ENCODE peak calls at places on chromosome 16, in six cellular contexts. I is fibroblast of lung, Z is foreskin fibroblast, R is right lobe of liver, Q is fibroblast of mammary gland, Y is uterus. G is an unnamed sample.

GRCh38 chr16:12319464-12320030 is 343.0 kb downstream of the SNX29 start:
- DNase-seq in Q (no peak), Y (no peak), Z (peak), R (no peak), I (no peak), G (no peak)

GRCh38 chr16:86664518-86665318 is 86.4 kb downstream of the FOXL1 start:
- DNase-seq in I (peak), Q (peak), Z (peak), R (no peak), Y (no peak), G (no peak)

GRCh38 chr16:9192746-9193145 is 101.3 kb downstream of the HAPSTR1 start:
- DNase-seq in Q (peak), Y (no peak), I (no peak), R (no peak), Z (peak), G (no peak)

GRCh38 chr16:23914935-23915549 is 79.3 kb downstream of the PRKCB start:
- DNase-seq in Q (no peak), R (no peak), I (no peak), Z (no peak), Y (no peak), G (no peak)

GRCh38 chr16:11394593-11394960 is 49.3 kb downstream of the RMI2 start:
- DNase-seq in R (peak), I (no peak), Y (no peak), Q (no peak), Z (no peak), G (peak)

GRCh38 chr16:82954224-82954929 is 327.6 kb downstream of the CDH13 start:
- DNase-seq in Z (peak), I (peak), Y (no peak), Q (peak), R (no peak), G (no peak)

GRCh38 chr16:71924710-71925109 is 29.4 kb downstream of the IST1 start:
- DNase-seq in Y (no peak), Z (no peak), I (no peak), R (no peak), Q (no peak), G (no peak)

GRCh38 chr16:81201267-81201666 is 37.2 kb upstream of the BCO1 start:
- DNase-seq in I (no peak), R (peak), Z (peak), Y (no peak), Q (no peak), G (no peak)

GRCh38 chr16:50467943-50468748 is 80.0 kb upstream of the NKD1 start:
- DNase-seq in Q (no peak), Z (peak), Y (no peak), R (no peak), I (no peak), G (no peak)

GRCh38 chr16:11550651-11551498 is 35.8 kb downstream of the LITAF start:
- DNase-seq in Q (no peak), Z (peak), I (peak), R (peak), Y (no peak), G (no peak)

GRCh38 chr16:30949655-30950515 is 1.0 kb downstream of the ORAI3 start:
- DNase-seq in Z (peak), Q (peak), R (peak), I (peak), Y (peak), G (no peak)

GRCh38 chr16:10165643-10166042 is 16.6 kb downstream of the GRIN2A start:
- DNase-seq in Y (no peak), Z (no peak), Q (no peak), R (no peak), I (no peak), G (no peak)

GRCh38 chr16:15539197-15539596 is 103.8 kb downstream of the MARF1 start:
- DNase-seq in Y (no peak), Q (no peak), I (no peak), R (no peak), Z (no peak), G (no peak)

GRCh38 chr16:14286381-14287230 is 215.5 kb downstream of the MRTFB start:
- DNase-seq in Q (no peak), I (peak), R (no peak), Y (no peak), Z (peak), G (no peak)

GRCh38 chr16:76214856-76215255 is 62.3 kb upstream of the CNTNAP4 start:
- DNase-seq in I (no peak), Q (no peak), Z (no peak), R (no peak), Y (no peak), G (no peak)

GRCh38 chr16:1723450-1724147 is 17.6 kb downstream of the MAPK8IP3 start:
- DNase-seq in Q (peak), I (peak), Y (no peak), R (no peak), Z (peak), G (no peak)

GRCh38 chr16:72001180-72001890 is 1.1 kb upstream of the PKD1L3 start:
- DNase-seq in Q (no peak), Z (no peak), Y (no peak), I (no peak), R (no peak), G (no peak)

GRCh38 chr16:80804061-80804450 is 342 bp downstream of the CDYL2 start:
- DNase-seq in Q (peak), R (peak), I (peak), Y (peak), Z (peak), G (no peak)

GRCh38 chr16:3112881-3113574 is 642 bp downstream of the ZNF205 start:
- DNase-seq in Y (no peak), Q (no peak), Z (peak), R (no peak), I (peak), G (no peak)

GRCh38 chr16:57479043-57479421 is 7.3 kb downstream of the DOK4 start:
- DNase-seq in Z (peak), R (no peak), I (no peak), Q (no peak), Y (no peak), G (no peak)

GRCh38 chr16:74578838-74579237 is 28.1 kb downstream of the GLG1 start:
- DNase-seq in Q (no peak), I (no peak), Y (no peak), Z (no peak), R (no peak), G (no peak)
- TF ChIP-seq CTCF in Q (no peak), I (no peak), Y (no peak), Z (no peak), R (no peak), G (no peak)

GRCh38 chr16:89999831-90000574 is 19.3 kb downstream of the DBNDD1 start:
- DNase-seq in Y (no peak), Q (no peak), R (no peak), I (no peak), Z (no peak), G (no peak)
- TF ChIP-seq CTCF in Y (no peak), Q (no peak), R (no peak), I (no peak), Z (no peak), G (peak)

GRCh38 chr16:74651841-74652240 is 14.8 kb downstream of the RFWD3 start:
- DNase-seq in R (no peak), Y (no peak), Z (no peak), Q (no peak), I (no peak), G (no peak)

GRCh38 chr16:74652249-74652648 is 14.4 kb downstream of the RFWD3 start:
- DNase-seq in R (no peak), I (no peak), Y (no peak), Q (no peak), Z (no peak), G (no peak)

GRCh38 chr16:74654536-74654935 is 12.1 kb downstream of the RFWD3 start:
- DNase-seq in Y (no peak), Z (no peak), R (no peak), I (no peak), Q (no peak), G (no peak)

DNA sequence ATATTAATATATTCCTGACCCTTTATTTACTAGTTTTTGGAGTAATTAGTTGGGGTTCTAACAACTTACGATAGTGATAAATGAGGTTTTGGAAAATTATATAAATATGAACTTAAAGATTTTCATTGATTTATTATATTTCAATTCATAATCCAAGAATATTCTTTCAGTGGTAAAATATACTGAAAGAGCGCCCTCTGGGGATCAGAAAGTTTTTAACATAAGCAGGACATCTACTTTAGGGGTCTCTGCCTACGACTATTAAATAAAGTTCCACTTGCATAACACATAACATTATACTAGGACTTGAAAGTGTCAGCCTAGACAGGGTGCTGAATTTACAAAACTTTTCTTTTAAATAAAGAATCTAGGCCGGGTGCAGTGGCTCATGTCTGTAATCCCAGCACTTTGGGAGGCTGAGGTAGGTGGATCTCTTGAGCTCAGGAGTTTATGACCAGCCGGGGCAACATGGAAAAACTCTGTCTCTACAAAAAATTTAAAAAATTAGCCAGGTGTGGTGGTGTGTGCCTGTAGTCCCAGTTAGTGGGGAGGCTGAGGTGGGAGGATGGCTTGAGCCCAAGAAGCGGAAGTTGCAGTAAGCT is 15.6 kb downstream of the RFWD3 start:
- DNase-seq in R (no peak), Y (no peak), Z (peak), Q (no peak), I (peak), G (no peak)
- TF ChIP-seq CTCF in R (peak), Y (peak), Z (peak), Q (peak), I (peak), G (peak)

GRCh38 chr16:66128363-66128725 is 238.1 kb upstream of the CDH5 start:
- DNase-seq in Z (peak), Q (peak), I (no peak), R (no peak), Y (no peak), G (no peak)
- TF ChIP-seq CTCF in Z (no peak), Q (no peak), I (no peak), R (no peak), Y (no peak), G (no peak)

GRCh38 chr16:24995469-24995868 is 19.7 kb downstream of the ARHGAP17 start:
- DNase-seq in Z (no peak), R (no peak), Q (no peak), I (no peak), Y (no peak), G (no peak)
- TF ChIP-seq CTCF in Z (no peak), R (no peak), Q (no peak), I (peak), Y (no peak), G (peak)

DNA sequence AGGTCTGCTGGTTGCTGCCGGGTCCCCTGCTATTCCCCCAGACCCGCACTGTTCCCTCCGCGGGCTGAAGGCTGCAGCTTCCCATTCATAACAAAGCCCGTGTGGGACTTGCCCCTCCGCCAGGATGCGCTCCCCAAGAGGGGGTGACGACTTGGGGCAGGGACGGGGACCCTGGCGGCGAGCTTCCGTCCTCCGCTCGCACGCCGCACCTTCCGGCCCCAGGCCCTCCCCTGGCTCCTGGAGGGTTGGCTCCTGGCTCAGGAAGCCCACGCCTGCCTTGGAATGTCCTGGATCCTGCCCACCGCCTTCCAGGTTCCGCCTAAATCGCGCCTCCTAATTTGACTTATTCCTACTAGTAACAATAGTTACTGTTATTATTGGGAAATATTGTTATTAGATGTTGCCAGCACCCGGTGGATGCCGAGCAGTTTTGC is 1.1 kb upstream of the TFAP4 start:
- DNase-seq in I (peak), Z (peak), Y (peak), R (peak), Q (peak), G (no peak)
- TF ChIP-seq CTCF in I (peak), Z (peak), Y (peak), R (peak), Q (peak), G (peak)

GRCh38 chr16:56357765-56358322 is 67.5 kb downstream of the AMFR start:
- DNase-seq in Y (no peak), R (no peak), Z (no peak), Q (no peak), I (no peak), G (peak)
- TF ChIP-seq CTCF in Y (no peak), R (no peak), Z (no peak), Q (no peak), I (no peak), G (no peak)

GRCh38 chr16:88381820-88382451 is 823 bp upstream of the ZNF469 start:
- DNase-seq in Y (no peak), Z (no peak), I (no peak), R (peak), Q (no peak), G (peak)

GRCh38 chr16:88382491-88383400 is at the start of gene ZNF469:
- DNase-seq in I (peak), R (peak), Y (no peak), Z (peak), Q (peak), G (peak)

GRCh38 chr16:88384222-88385111 is 1.7 kb downstream of the ZNF469 start:
- DNase-seq in Z (peak), Q (no peak), I (no peak), R (peak), Y (no peak), G (peak)

GRCh38 chr16:88385112-88385594 is 2.4 kb downstream of the ZNF469 start:
- DNase-seq in Z (no peak), I (no peak), Q (no peak), Y (no peak), R (no peak), G (peak)

DNA sequence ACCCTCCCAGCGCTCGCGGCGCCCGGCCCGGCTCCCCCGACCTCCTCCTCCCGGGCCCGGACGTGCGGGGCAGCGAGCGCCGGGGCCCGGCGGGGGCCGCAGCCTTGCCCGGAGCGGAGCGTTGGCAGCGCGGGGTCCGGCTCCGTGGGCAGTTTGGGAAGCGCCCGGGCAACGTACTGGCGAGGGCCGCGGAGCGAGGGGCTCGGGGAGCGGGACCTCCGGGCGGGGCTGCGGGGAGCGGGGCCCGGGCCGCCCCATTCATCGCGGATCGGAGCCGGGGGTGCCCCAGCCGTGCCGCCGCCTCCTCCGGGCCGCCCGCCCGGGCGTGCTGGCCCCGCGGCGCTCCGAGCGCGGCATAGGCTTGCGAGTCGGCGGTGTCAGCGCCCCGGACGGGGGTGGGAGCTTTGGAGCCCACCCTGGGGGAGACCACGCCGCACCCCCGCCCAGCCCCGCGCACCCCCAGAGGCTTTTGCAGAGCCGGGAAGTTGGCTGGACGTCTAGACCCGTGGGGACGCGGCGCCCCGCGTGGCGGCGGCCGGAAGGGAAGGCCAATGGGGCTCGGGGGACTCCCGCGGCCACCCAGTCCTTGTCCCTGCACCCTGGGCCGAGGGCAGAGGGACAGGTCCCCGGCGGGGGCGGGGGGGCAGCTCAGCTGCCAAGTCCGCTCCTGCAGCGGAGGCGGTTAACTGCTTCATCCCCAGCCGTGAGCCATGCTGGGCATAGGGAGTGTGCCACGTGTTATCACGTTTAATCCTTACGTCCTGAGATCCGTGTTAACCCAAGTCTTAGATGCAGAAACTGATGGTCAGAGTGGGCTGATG is 852 bp downstream of the ZNF469 start:
- DNase-seq in Y (peak), I (peak), R (peak), Q (peak), Z (peak), G (peak)
- TF ChIP-seq CTCF in Y (peak), I (peak), R (peak), Q (peak), Z (peak), G (peak)

G was measured in chondrocyte.